ENCODE peak calls at places on chromosomes 6 and 20, in four cellular contexts. Q is stimulated activated CD8-positive, alpha-beta memory T cell treated with anti-CD3 and anti-CD28 coated beads, Interleukin-7, amount 100 ng/mL, for 1 hour; K is GDM1; I is kidney. J is an unnamed sample.

GRCh38 chr6:166660157-166660686 is 33.2 kb upstream of the RPS6KA2 start:
- DNase-seq in Q (no peak), K (no peak), I (no peak), J (no peak)

GRCh38 chr20:3730803-3731370 is 1.6 kb upstream of the HSPA12B start:
- DNase-seq in I (peak), Q (no peak), K (no peak), J (no peak)

GRCh38 chr6:75233097-75233615 is 10.4 kb downstream of the COX7A2 start:
- DNase-seq in I (no peak), K (no peak), Q (no peak), J (no peak)

GRCh38 chr20:14406495-14406894 is 69.1 kb upstream of the FLRT3 start:
- DNase-seq in I (no peak), Q (no peak), K (no peak), J (no peak)

GRCh38 chr20:57148266-57148665 is 118.2 kb downstream of the BMP7 start:
- DNase-seq in Q (no peak), K (no peak), I (no peak), J (no peak)

GRCh38 chr20:15768370-15768741 is 804.9 kb downstream of the KIF16B start:
- DNase-seq in I (no peak), Q (no peak), K (no peak), J (no peak)

GRCh38 chr6:46850781-46851180 is 57.6 kb downstream of the MEP1A start:
- DNase-seq in K (no peak), I (no peak), Q (no peak), J (no peak)

GRCh38 chr6:166580076-166581050 is 6.1 kb downstream of the RAMACL start:
- DNase-seq in I (no peak), K (no peak), Q (no peak), J (no peak)

GRCh38 chr6:81233990-81234389 is 518.5 kb downstream of the TENT5A start:
- DNase-seq in Q (no peak), K (no peak), I (no peak), J (no peak)

GRCh38 chr20:1870792-1871550 is 24.2 kb upstream of the SIRPA start:
- DNase-seq in K (no peak), I (no peak), Q (no peak), J (no peak)

GRCh38 chr6:166955121-166955864 is 1.1 kb downstream of the RNASET2 start:
- DNase-seq in Q (no peak), I (no peak), K (peak), J (no peak)

GRCh38 chr20:1336699-1337387 is 7.9 kb upstream of the SDCBP2 start:
- DNase-seq in Q (no peak), K (no peak), I (peak), J (no peak)

GRCh38 chr6:63663147-63663877 is 27.7 kb downstream of the PHF3 start:
- DNase-seq in Q (no peak), I (no peak), K (no peak), J (no peak)